ENCODE peak calls at places on chromosomes 16 and 17, in six cellular contexts. Q is GM12878, A is HepG2, I is SK-N-SH, F is H1, Z is K562. U is an unnamed sample.

GRCh38 chr16:13077816-13078215 is 176.4 kb downstream of the SHISA9 start:
- DNase-seq in Q (no peak), A (no peak), I (no peak), F (no peak), Z (no peak), U (no peak)

GRCh38 chr16:14301150-14302030 is 230.3 kb downstream of the MRTFB start:
- DNase-seq in Q (no peak), A (peak), I (peak), F (no peak), Z (peak), U (no peak)

GRCh38 chr17:75549246-75550138 is 24.0 kb downstream of the LLGL2 start:
- DNase-seq in Q (no peak), A (peak), I (no peak), F (peak), Z (no peak), U (no peak)

GRCh38 chr16:59179446-59180082 is 445.4 kb upstream of the GOT2 start:
- DNase-seq in Q (no peak), A (peak), I (no peak), F (no peak), Z (no peak), U (no peak)

GRCh38 chr17:35001549-35001948 is 21.2 kb downstream of the LIG3 start:
- DNase-seq in Q (no peak), A (no peak), I (no peak), F (no peak), Z (no peak), U (no peak)

GRCh38 chr16:17372383-17372782 is 98.4 kb downstream of the XYLT1 start:
- DNase-seq in Q (no peak), A (no peak), I (no peak), F (no peak), Z (no peak), U (no peak)

GRCh38 chr17:29617125-29617480 is 5.6 kb downstream of the CORO6 start:
- DNase-seq in Q (no peak), A (peak), I (peak), F (peak), Z (peak), U (peak)

GRCh38 chr16:66690106-66690847 is 6.3 kb downstream of the CMTM4 start:
- DNase-seq in Q (no peak), A (peak), I (no peak), F (no peak), Z (no peak), U (no peak)

GRCh38 chr16:68665501-68665900 is 20.4 kb downstream of the CDH3 start:
- DNase-seq in Q (no peak), A (no peak), I (no peak), F (no peak), Z (no peak), U (no peak)

GRCh38 chr17:29568331-29569244 is at the start of gene TP53I13:
- DNase-seq in Q (no peak), A (peak), I (peak), F (peak), Z (peak), U (peak)

GRCh38 chr17:5973410-5973809 is 96.8 kb upstream of the WSCD1 start:
- DNase-seq in Q (no peak), A (no peak), I (no peak), F (no peak), Z (no peak), U (no peak)

GRCh38 chr16:56797861-56798260 is 67.1 kb upstream of the SLC12A3 start:
- DNase-seq in Q (no peak), A (no peak), I (no peak), F (no peak), Z (no peak), U (no peak)

DNA sequence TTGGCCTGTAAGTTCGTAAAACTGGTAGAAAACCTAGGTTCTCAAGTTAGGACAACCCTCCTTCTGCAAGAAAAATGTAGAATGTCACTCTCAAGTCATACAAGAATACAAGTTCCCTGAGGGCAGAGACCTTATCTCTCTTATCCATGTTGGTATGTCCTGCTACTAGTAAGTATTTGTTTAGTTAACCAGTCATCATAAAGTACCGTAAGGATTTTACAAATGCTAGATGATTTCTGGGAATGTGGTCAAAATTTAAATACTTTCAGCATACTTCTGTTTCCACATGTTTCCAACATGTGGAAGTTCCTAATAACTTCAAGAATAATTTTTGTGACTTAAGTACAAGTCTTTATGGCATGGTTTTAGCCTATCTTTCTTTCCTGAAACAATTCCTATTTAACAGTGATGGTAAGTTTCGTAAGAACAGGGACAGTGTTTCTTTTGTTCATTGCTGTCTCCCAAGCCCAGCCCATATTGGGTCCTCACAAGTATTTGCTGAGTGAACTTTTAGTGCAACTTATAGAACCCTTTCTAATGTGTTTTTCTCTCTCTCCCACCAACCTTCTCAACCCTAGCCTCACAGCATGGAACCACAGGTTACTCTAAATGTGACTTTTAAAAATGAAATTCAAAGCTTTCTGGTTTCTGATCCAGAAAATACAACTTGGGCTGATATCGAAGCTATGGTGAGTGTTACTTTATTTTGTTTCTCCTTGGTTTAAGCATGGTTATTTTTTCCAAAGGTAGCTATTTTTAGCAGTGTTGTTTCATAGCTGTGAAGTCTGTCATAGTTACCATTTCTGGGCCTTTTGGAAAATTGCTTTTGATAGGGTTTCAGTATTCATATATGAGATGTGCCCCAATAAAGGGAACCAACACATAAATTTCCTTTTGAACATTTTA is 4.5 kb downstream of the NBR1 start:
- DNase-seq in Q (no peak), A (peak), I (no peak), F (no peak), Z (no peak), U (no peak)
- H3K27ac ChIP-seq in Q (no peak), A (peak), I (no peak), F (no peak), Z (no peak), U (no peak)

DNA sequence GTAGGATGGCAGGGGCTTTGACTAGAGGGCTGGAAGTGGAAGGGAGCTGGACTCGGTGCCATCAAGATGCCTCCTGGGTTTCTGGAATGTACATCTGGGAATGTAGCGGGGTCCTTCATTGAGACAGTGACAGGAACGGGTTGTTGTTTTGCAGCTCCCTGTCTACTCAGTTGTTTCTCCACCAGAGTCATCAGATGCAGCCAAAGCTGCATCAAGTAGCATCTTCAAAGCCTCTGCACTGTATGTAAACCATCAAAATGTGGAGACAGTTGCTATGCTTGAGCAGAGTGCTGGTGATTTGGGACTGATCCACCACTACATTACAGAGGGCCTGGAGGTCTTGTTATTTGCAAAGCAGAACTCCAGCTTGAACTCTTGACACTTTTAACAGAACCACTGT is 25.1 kb upstream of the MEAK7 start:
- DNase-seq in Q (no peak), A (no peak), I (no peak), F (no peak), Z (no peak), U (no peak)
- TF ChIP-seq CTCF in Q (no peak), A (no peak), I (no peak), F (no peak), Z (no peak), U (no peak)

GRCh38 chr17:13478326-13478830 is 123.4 kb downstream of the HS3ST3A1 start:
- DNase-seq in Q (no peak), A (no peak), I (no peak), F (no peak), Z (no peak), U (no peak)
- TF ChIP-seq GABPA in Q (no peak), A (no peak), I (no peak), F (no peak), Z (no peak), U (no peak)

GRCh38 chr17:73292031-73292531 is 19.7 kb downstream of the CDC42EP4 start:
- DNase-seq in Q (no peak), A (no peak), I (peak), F (no peak), Z (no peak), U (no peak)
- H3K27ac ChIP-seq in Q (peak), A (peak), I (no peak), F (no peak), Z (peak), U (peak)

DNA sequence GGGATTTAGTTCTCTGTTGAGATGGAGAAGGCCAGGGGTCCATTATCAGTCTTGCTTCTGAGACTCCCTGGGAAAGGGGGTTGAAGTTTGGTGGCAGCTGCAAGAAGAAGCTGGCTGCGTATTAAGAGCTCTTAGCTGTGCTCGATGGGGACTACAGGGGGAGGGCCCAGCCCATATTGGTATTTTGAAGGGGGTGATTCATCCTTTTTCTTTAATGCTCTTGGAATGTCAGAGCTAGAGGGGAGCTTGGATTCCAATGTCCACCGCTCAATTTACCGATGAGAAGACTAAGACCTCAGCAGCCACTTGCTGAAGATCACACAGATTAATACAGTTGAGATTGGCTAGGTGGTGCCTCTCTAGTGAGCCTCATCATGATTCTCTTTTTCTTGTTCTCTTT is 5.0 kb downstream of the NOG start:
- DNase-seq in Q (no peak), A (no peak), I (no peak), F (no peak), Z (no peak), U (no peak)
- TF ChIP-seq CTCF in Q (no peak), A (no peak), I (no peak), F (no peak), Z (no peak), U (no peak)

U was measured in HL-60.